ENCODE peak calls at places on chromosomes 11 and 22, in five cellular contexts. R is putamen, W is MCF 10A, I is bronchial epithelial cell, P is right lobe of liver. A is an unnamed sample.

GRCh38 chr22:19766506-19767426 is 6.2 kb downstream of the TBX1 start:
- DNase-seq in P (peak; percentile 71), R (no peak), W (no peak), I (peak; percentile 20), A (no peak)

GRCh38 chr11:19474211-19474610 is 233.5 kb upstream of the E2F8 start:
- DNase-seq in W (no peak), P (no peak), R (peak; percentile 19), I (no peak), A (no peak)

GRCh38 chr22:29636751-29637150 is 33.3 kb downstream of the NF2 start:
- DNase-seq in W (no peak), I (no peak), R (no peak), P (no peak), A (no peak)

GRCh38 chr11:69202511-69203221 is 46.9 kb downstream of the SMIM38 start:
- DNase-seq in W (no peak), P (peak; percentile 31), R (no peak), I (no peak), A (no peak)

GRCh38 chr11:9973921-9974320 is 310.0 kb downstream of the SWAP70 start:
- DNase-seq in R (no peak), I (no peak), P (no peak), W (no peak), A (no peak)

GRCh38 chr11:26332572-26332915 is 614 bp downstream of the ANO3 start:
- DNase-seq in R (no peak), I (no peak), W (no peak), P (no peak), A (no peak)

GRCh38 chr22:44729391-44730012 is 22.9 kb upstream of the ARHGAP8 start:
- DNase-seq in I (no peak), R (peak; percentile 65), W (no peak), P (peak; percentile 45), A (peak; percentile 61)

GRCh38 chr11:44097821-44098220 is 2.3 kb downstream of the EXT2 start:
- DNase-seq in I (peak; percentile 79), R (no peak), W (peak; percentile 40), P (no peak), A (no peak)

GRCh38 chr11:11440149-11440548 is 87.1 kb upstream of the CSNK2A3 start:
- DNase-seq in W (no peak), I (no peak), R (no peak), P (no peak), A (no peak)

GRCh38 chr11:11845066-11845465 is 3.3 kb downstream of the USP47 start:
- DNase-seq in W (no peak), P (no peak), R (no peak), I (peak; percentile 95), A (no peak)

GRCh38 chr22:49827853-49828598 is at the start of gene BRD1:
- DNase-seq in R (peak; percentile 56), I (no peak), P (peak; percentile 73), W (peak; percentile 61), A (peak; percentile 73)

GRCh38 chr11:10550988-10551657 is 10.1 kb upstream of the RNF141 start:
- DNase-seq in I (no peak), R (no peak), W (no peak), P (no peak), A (no peak)

GRCh38 chr11:125229006-125229405 is 64.5 kb downstream of the PKNOX2 start:
- DNase-seq in W (peak; percentile 30), P (no peak), I (no peak), R (peak; percentile 35), A (no peak)

GRCh38 chr11:69450857-69451220 is 30.6 kb upstream of the LINC01488 start:
- DNase-seq in W (no peak), I (no peak), P (no peak), R (no peak), A (no peak)

GRCh38 chr11:78742430-78742829 is 167.8 kb upstream of the NARS2 start:
- DNase-seq in W (peak; percentile 92), I (peak; percentile 79), P (peak; percentile 88), R (no peak), A (peak; percentile 73)

GRCh38 chr22:42283288-42284229 is 13.1 kb upstream of the TCF20 start:
- DNase-seq in I (no peak), R (no peak), P (no peak), W (no peak), A (no peak)

GRCh38 chr22:36197601-36198146 is 3.9 kb downstream of the APOL4 start:
- DNase-seq in R (no peak), I (no peak), W (no peak), P (no peak), A (no peak)

GRCh38 chr11:44309483-44310197 is at the start of gene ALX4:
- DNase-seq in W (no peak), I (no peak), P (no peak), R (no peak), A (peak; percentile 21)

GRCh38 chr22:19488884-19489843 is 9.4 kb downstream of the CDC45 start:
- DNase-seq in P (no peak), I (no peak), R (no peak), W (peak; percentile 28), A (no peak)

GRCh38 chr11:211741-212140 is 4.2 kb downstream of the RIC8A start:
- DNase-seq in R (no peak), P (peak; percentile 39), I (no peak), W (no peak), A (no peak)